ENCODE peak calls at places on chromosomes 4 and X, in eight cellular contexts. I is CD4-positive, CD25-positive, alpha-beta regulatory T cell; K is heart left ventricle; B is SK-N-SH; M is fibroblast of lung; V is Peyer's patch; A is mesendoderm; E is thyroid gland. W is an unnamed sample.

GRCh38 chr4:180219080-180219479 is 2024.1 kb upstream of the TENM3 start:
- DNase-seq in I (no peak), K (no peak), B (no peak), M (no peak), V (no peak), A (no peak), E (no peak), W (no peak)

GRCh38 chrX:154547245-154548027 is at the start of gene IKBKG:
- DNase-seq in I (peak; percentile 92), K (peak; percentile 91), B (peak; percentile 93), M (peak; percentile 85), V (peak; percentile 87), A (peak; percentile 91), E (peak; percentile 89), W (peak; percentile 88)

GRCh38 chrX:4841216-4841745 is 1127.8 kb upstream of the PRKX start:
- DNase-seq in I (no peak), K (no peak), B (no peak), M (no peak), V (no peak), A (no peak), E (no peak), W (no peak)

GRCh38 chrX:75989806-75990590 is 182.9 kb upstream of the PBDC1 start:
- DNase-seq in I (no peak), K (no peak), B (no peak), M (no peak), V (no peak), A (peak; percentile 67), E (no peak), W (no peak)

GRCh38 chrX:130715299-130715698 is 187.7 kb downstream of the ENOX2 start:
- DNase-seq in I (no peak), K (no peak), B (no peak), M (peak; percentile 85), V (no peak), A (no peak), E (no peak), W (no peak)

GRCh38 chr4:139324620-139325019 is 22.3 kb upstream of the NDUFC1 start:
- DNase-seq in I (no peak), K (no peak), B (no peak), M (no peak), V (no peak), A (no peak), E (no peak), W (no peak)

GRCh38 chrX:31909850-31910547 is 838.2 kb upstream of the FTHL17 start:
- DNase-seq in I (no peak), K (no peak), B (no peak), M (no peak), V (no peak), A (no peak), E (no peak), W (no peak)

GRCh38 chr4:168999836-169000235 is 10.2 kb downstream of the CBR4 start:
- DNase-seq in I (no peak), K (no peak), B (no peak), M (peak; percentile 35), V (no peak), A (no peak), E (no peak), W (no peak)

GRCh38 chr4:4857809-4858508 is 1.5 kb upstream of the MSX1 start:
- DNase-seq in I (no peak), K (no peak), B (peak; percentile 50), M (no peak), V (no peak), A (peak; percentile 59), E (no peak), W (no peak)

GRCh38 chrX:13048265-13048664 is 3.8 kb upstream of the FAM9C start:
- DNase-seq in I (no peak), K (no peak), B (no peak), M (no peak), V (no peak), A (no peak), E (no peak), W (no peak)

GRCh38 chr4:182137343-182137742 is 105.9 kb upstream of the TENM3 start:
- DNase-seq in I (no peak), K (no peak), B (no peak), M (peak; percentile 50), V (no peak), A (no peak), E (no peak), W (peak; percentile 57)

GRCh38 chr4:128670434-128670999 is 139.0 kb upstream of the JADE1 start:
- DNase-seq in I (no peak), K (no peak), B (no peak), M (no peak), V (no peak), A (no peak), E (no peak), W (no peak)

GRCh38 chrX:52576946-52577345 is 60.1 kb upstream of the XAGE1B start:
- DNase-seq in I (no peak), K (no peak), B (no peak), M (no peak), V (no peak), A (peak; percentile 25), E (no peak), W (no peak)

GRCh38 chr4:26815199-26815598 is 45.4 kb upstream of the STIM2 start:
- DNase-seq in I (no peak), K (no peak), B (no peak), M (no peak), V (no peak), A (no peak), E (no peak), W (peak; percentile 7)

DNA sequence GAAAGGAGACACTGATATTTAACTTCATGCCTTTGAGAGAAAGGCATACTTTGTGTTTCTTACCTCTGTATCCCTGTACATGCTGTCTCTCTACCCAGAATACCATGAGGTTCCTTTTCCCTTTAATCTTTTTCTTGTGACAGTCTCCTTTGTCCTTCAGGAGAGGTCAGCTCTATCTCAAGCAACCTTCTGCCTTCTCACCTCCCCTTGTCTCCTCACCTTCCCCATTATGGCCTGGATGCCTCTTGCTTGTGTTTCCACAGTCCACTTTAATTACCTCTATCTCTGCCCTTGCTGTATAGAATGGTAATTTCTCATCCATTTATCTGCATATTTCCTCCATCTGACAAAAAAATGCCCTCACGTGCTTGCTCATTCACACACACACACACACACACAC is 28.4 kb downstream of the MSN start:
- DNase-seq in I (no peak), K (no peak), B (no peak), M (no peak), V (no peak), A (no peak), E (no peak), W (no peak)
- H3K4me3 ChIP-seq in I (peak overlapping the region; percentile 76), K (no peak overlapping the region), B (no peak overlapping the region), M (no peak overlapping the region), V (no peak overlapping the region), A (no peak overlapping the region), E (no peak overlapping the region), W (no peak overlapping the region)

GRCh38 chrX:42229533-42229932 is 306.2 kb upstream of the CASK start:
- DNase-seq in I (no peak), K (no peak), B (no peak), M (no peak), V (no peak), A (peak; percentile 31), E (no peak), W (no peak)
- H3K27me3 ChIP-seq in I (no peaks in the 10 kb centered on the region), K (no peaks in the 10 kb centered on the region), B (no peaks in the 10 kb centered on the region), M (no peaks in the 10 kb centered on the region), V (no peaks in the 10 kb centered on the region), A (no peaks in the 10 kb centered on the region), E (no peaks in the 10 kb centered on the region), W (no peaks in the 10 kb centered on the region)

DNA sequence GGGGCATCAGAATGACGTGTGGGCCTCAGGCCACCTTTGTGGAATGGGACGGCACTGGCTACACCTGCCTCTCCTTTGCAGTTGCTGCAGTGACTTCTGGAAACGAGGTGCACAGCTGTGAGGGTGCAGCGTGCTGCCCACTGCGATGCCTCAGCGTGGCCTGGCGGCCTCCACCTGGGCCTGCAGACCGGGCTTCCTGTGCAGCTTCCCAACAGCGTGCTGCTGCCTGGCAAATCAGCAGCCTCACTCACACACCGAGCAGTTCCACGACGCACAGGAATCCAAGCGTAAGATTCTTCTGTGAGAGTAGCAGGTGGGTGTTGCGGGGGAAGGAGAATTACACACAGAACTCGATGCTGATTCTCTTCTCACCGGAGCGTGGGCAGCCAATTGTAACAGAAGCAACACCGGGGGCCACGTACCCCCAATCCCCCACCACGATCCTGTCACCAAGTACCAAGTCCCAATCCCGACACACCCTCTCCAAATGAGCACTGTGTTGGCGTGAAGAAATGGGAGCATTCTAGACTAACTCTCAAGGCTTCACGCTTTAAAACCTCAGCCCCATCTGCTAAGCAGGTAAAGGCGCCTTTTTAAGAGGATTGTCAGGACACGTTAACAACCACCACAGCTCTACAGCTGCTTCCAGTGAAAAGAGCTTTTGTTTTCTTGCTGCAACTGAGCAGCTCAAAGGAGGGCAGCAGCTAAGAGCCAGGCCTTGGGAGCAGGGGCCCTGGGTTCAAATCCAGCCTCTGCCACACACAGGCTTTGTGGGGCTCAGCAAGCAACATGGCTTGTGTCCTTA is 16.9 kb downstream of the WDR1 start:
- DNase-seq in I (peak; percentile 28), K (no peak), B (no peak), M (no peak), V (no peak), A (no peak), E (no peak), W (no peak)
- H3K4me1 ChIP-seq in I (peaks cover 94% of the 10 kb centered on the region), K (peaks cover 60% of the 10 kb centered on the region), B (peaks cover 4% of the 10 kb centered on the region), M (peaks cover 49% of the 10 kb centered on the region), V (no peaks in the 10 kb centered on the region), A (no peaks in the 10 kb centered on the region), E (peaks cover 63% of the 10 kb centered on the region), W (peaks cover 8% of the 10 kb centered on the region)

DNA sequence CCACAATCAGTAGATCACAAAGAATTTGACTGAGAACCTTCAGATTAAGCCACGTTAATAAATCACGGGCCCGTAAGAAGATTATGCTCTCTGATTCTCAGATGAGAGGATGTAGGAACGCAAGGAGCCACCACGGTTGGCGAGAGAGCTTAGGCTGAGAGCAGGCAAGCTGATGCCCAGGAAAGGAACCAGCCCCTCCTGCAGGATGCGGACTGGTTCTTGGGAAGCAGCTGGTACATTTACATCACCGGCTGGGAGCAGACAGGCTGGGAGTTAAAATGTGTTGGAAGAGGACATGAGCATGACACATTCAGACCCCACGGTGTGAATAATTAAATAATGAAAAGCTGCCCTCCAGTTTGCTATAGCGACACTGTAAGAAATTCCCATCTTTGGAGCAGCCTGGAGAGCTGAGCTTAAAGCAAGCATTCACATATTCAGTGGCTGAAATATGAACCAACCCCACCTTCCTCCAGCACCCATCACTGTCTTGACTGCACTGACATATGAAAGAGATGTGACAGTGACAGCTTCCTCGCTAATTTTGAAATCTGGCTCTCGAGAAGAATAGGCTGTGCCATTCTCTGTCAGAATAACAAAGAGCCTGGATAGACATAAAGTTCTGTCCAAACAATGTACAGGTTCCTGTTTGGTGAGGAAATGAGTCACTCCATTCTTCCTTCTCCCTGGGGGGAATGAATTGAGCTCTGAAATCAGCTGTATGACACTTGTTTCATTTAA is 33.1 kb downstream of the LNX1 start:
- DNase-seq in I (no peak), K (no peak), B (no peak), M (peak; percentile 71), V (no peak), A (peak; percentile 38), E (no peak), W (peak; percentile 11)
- H3K4me3 ChIP-seq in I (no peak overlapping the region), K (peak overlapping the region; percentile 19), B (no peak overlapping the region), M (no peak overlapping the region), V (no peak overlapping the region), A (no peak overlapping the region), E (no peak overlapping the region), W (no peak overlapping the region)